ENCODE peak calls at places on chromosome 9, in eight cellular contexts. One of them, this sample, is unnamed.

GRCh38 chr9:97501177-97501971 is at the start of gene TMOD1:
- DNase-seq in esophagus squamous epithelium: no peak
- DNase-seq in adipocyte: peak
- DNase-seq in mammary epithelial cell: peak
- DNase-seq in K562: peak
- DNase-seq in HL-60: peak
- DNase-seq in foreskin fibroblast: peak
- DNase-seq in hepatocyte: peak
- DNase-seq in this sample: peak

GRCh38 chr9:112037281-112038016 is 137.6 kb downstream of the SUSD1 start:
- DNase-seq in esophagus squamous epithelium: no peak
- DNase-seq in adipocyte: peak
- DNase-seq in mammary epithelial cell: no peak
- DNase-seq in K562: no peak
- DNase-seq in HL-60: peak
- DNase-seq in foreskin fibroblast: peak
- DNase-seq in hepatocyte: no peak
- DNase-seq in this sample: no peak

GRCh38 chr9:23291001-23291400 is 535.0 kb downstream of the ELAVL2 start:
- DNase-seq in esophagus squamous epithelium: no peak
- DNase-seq in adipocyte: no peak
- DNase-seq in mammary epithelial cell: no peak
- DNase-seq in K562: no peak
- DNase-seq in HL-60: no peak
- DNase-seq in foreskin fibroblast: no peak
- DNase-seq in hepatocyte: no peak
- DNase-seq in this sample: no peak

GRCh38 chr9:114694146-114694545 is 12.2 kb upstream of the TEX48 start:
- DNase-seq in esophagus squamous epithelium: no peak
- DNase-seq in adipocyte: no peak
- DNase-seq in mammary epithelial cell: peak
- DNase-seq in K562: no peak
- DNase-seq in HL-60: no peak
- DNase-seq in foreskin fibroblast: no peak
- DNase-seq in hepatocyte: no peak
- DNase-seq in this sample: no peak

GRCh38 chr9:14298607-14299022 is 15.3 kb downstream of the NFIB start:
- DNase-seq in esophagus squamous epithelium: no peak
- DNase-seq in adipocyte: no peak
- DNase-seq in mammary epithelial cell: no peak
- DNase-seq in K562: no peak
- DNase-seq in HL-60: no peak
- DNase-seq in foreskin fibroblast: no peak
- DNase-seq in hepatocyte: no peak
- DNase-seq in this sample: no peak

GRCh38 chr9:89047667-89048066 is 56.4 kb downstream of the S1PR3 start:
- DNase-seq in esophagus squamous epithelium: no peak
- DNase-seq in adipocyte: no peak
- DNase-seq in mammary epithelial cell: no peak
- DNase-seq in K562: no peak
- DNase-seq in HL-60: no peak
- DNase-seq in foreskin fibroblast: no peak
- DNase-seq in hepatocyte: no peak
- DNase-seq in this sample: no peak

GRCh38 chr9:127910613-127911205 is 6.1 kb downstream of the ST6GALNAC4 start:
- DNase-seq in esophagus squamous epithelium: no peak
- DNase-seq in adipocyte: peak
- DNase-seq in mammary epithelial cell: no peak
- DNase-seq in K562: no peak
- DNase-seq in HL-60: no peak
- DNase-seq in foreskin fibroblast: peak
- DNase-seq in hepatocyte: no peak
- DNase-seq in this sample: no peak

GRCh38 chr9:133031496-133031911 is 707 bp downstream of the GTF3C5 start:
- DNase-seq in esophagus squamous epithelium: no peak
- DNase-seq in adipocyte: no peak
- DNase-seq in mammary epithelial cell: peak
- DNase-seq in K562: peak
- DNase-seq in HL-60: peak
- DNase-seq in foreskin fibroblast: no peak
- DNase-seq in hepatocyte: no peak
- DNase-seq in this sample: no peak

GRCh38 chr9:37918665-37919165 is 14.8 kb upstream of the SLC25A51 start:
- DNase-seq in esophagus squamous epithelium: no peak
- DNase-seq in adipocyte: no peak
- DNase-seq in mammary epithelial cell: no peak
- DNase-seq in K562: no peak
- DNase-seq in HL-60: no peak
- DNase-seq in foreskin fibroblast: no peak
- DNase-seq in hepatocyte: no peak
- DNase-seq in this sample: no peak

GRCh38 chr9:91560301-91560700 is 136.7 kb upstream of the NFIL3 start:
- DNase-seq in esophagus squamous epithelium: no peak
- DNase-seq in adipocyte: peak
- DNase-seq in mammary epithelial cell: peak
- DNase-seq in K562: no peak
- DNase-seq in HL-60: no peak
- DNase-seq in foreskin fibroblast: peak
- DNase-seq in hepatocyte: no peak
- DNase-seq in this sample: no peak

GRCh38 chr9:13750061-13750460 is 470.6 kb upstream of the MPDZ start:
- DNase-seq in esophagus squamous epithelium: no peak
- DNase-seq in adipocyte: peak
- DNase-seq in mammary epithelial cell: peak
- DNase-seq in K562: no peak
- DNase-seq in HL-60: no peak
- DNase-seq in foreskin fibroblast: peak
- DNase-seq in hepatocyte: no peak
- DNase-seq in this sample: no peak

GRCh38 chr9:129860653-129861446 is 25.6 kb downstream of the USP20 start:
- DNase-seq in esophagus squamous epithelium: no peak
- DNase-seq in adipocyte: no peak
- DNase-seq in mammary epithelial cell: no peak
- DNase-seq in K562: peak
- DNase-seq in HL-60: no peak
- DNase-seq in foreskin fibroblast: no peak
- DNase-seq in hepatocyte: no peak
- DNase-seq in this sample: no peak

GRCh38 chr9:3732077-3733038 is 206.6 kb upstream of the RFX3 start:
- DNase-seq in esophagus squamous epithelium: no peak
- DNase-seq in adipocyte: peak
- DNase-seq in mammary epithelial cell: peak
- DNase-seq in K562: peak
- DNase-seq in HL-60: peak
- DNase-seq in foreskin fibroblast: peak
- DNase-seq in hepatocyte: peak
- DNase-seq in this sample: peak

GRCh38 chr9:130627896-130628792 is 36.2 kb upstream of the PRDM12 start:
- DNase-seq in esophagus squamous epithelium: no peak
- DNase-seq in adipocyte: no peak
- DNase-seq in mammary epithelial cell: no peak
- DNase-seq in K562: no peak
- DNase-seq in HL-60: no peak
- DNase-seq in foreskin fibroblast: no peak
- DNase-seq in hepatocyte: no peak
- DNase-seq in this sample: no peak

GRCh38 chr9:127205952-127206351 is 58.6 kb upstream of the GARNL3 start:
- DNase-seq in esophagus squamous epithelium: no peak
- DNase-seq in adipocyte: no peak
- DNase-seq in mammary epithelial cell: no peak
- DNase-seq in K562: no peak
- DNase-seq in HL-60: no peak
- DNase-seq in foreskin fibroblast: no peak
- DNase-seq in hepatocyte: no peak
- DNase-seq in this sample: no peak

GRCh38 chr9:107439991-107440456 is 49.5 kb downstream of the KLF4 start:
- DNase-seq in esophagus squamous epithelium: no peak
- DNase-seq in adipocyte: no peak
- DNase-seq in mammary epithelial cell: no peak
- DNase-seq in K562: no peak
- DNase-seq in HL-60: no peak
- DNase-seq in foreskin fibroblast: no peak
- DNase-seq in hepatocyte: peak
- DNase-seq in this sample: no peak

GRCh38 chr9:687994-688393 is 153.5 kb upstream of the DMRT1 start:
- DNase-seq in esophagus squamous epithelium: no peak
- DNase-seq in adipocyte: no peak
- DNase-seq in mammary epithelial cell: no peak
- DNase-seq in K562: no peak
- DNase-seq in HL-60: no peak
- DNase-seq in foreskin fibroblast: no peak
- DNase-seq in hepatocyte: no peak
- DNase-seq in this sample: no peak

GRCh38 chr9:36165766-36166149 is 3.4 kb upstream of the CCIN start:
- DNase-seq in esophagus squamous epithelium: no peak
- DNase-seq in adipocyte: peak
- DNase-seq in mammary epithelial cell: no peak
- DNase-seq in K562: no peak
- DNase-seq in HL-60: no peak
- DNase-seq in foreskin fibroblast: peak
- DNase-seq in hepatocyte: no peak
- DNase-seq in this sample: no peak

DNA sequence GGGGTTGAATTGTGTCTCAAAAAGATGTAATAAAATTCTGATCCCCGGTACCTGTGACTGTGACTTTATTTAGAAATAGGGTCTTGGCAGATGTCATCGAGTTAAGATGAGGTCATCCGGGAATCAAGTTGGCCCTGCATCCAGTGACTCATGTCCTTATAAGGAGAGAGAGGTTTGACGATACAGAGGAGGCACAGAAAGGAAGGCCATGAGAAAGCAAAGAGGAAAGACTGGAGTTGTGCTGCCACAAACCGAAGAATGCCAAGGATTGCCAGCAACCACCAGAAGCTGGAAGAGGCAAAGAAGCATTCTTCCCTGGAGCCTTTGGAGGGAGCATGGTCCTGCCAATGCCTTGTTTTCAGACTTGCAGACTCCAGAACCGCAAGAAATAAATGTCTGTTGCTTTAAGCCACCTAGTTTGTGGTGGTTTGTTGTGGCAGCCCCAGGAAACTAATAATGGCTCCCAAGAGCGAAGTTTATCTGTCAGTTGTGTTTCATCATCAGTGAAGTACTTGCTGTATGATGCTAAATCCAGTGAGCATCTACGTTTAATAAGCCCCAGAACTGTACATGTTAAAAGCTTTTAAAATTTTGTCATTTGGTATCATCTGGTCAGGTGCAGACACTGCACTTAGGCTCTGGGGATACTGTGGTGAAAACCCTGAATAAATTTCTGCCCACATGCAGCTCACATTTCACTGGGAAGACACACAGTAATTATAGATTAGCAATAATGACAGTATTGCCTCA is 114.8 kb downstream of the TLE4 start:
- DNase-seq in esophagus squamous epithelium: no peak
- DNase-seq in adipocyte: peak
- DNase-seq in mammary epithelial cell: peak
- DNase-seq in K562: no peak
- DNase-seq in HL-60: no peak
- DNase-seq in foreskin fibroblast: peak
- DNase-seq in hepatocyte: no peak
- DNase-seq in this sample: no peak
- H3K4me3 ChIP-seq in esophagus squamous epithelium: no peak
- H3K4me3 ChIP-seq in adipocyte: peak
- H3K4me3 ChIP-seq in mammary epithelial cell: no peak
- H3K4me3 ChIP-seq in K562: no peak
- H3K4me3 ChIP-seq in HL-60: no peak
- H3K4me3 ChIP-seq in foreskin fibroblast: no peak
- H3K4me3 ChIP-seq in hepatocyte: no peak
- H3K4me3 ChIP-seq in this sample: no peak

DNA sequence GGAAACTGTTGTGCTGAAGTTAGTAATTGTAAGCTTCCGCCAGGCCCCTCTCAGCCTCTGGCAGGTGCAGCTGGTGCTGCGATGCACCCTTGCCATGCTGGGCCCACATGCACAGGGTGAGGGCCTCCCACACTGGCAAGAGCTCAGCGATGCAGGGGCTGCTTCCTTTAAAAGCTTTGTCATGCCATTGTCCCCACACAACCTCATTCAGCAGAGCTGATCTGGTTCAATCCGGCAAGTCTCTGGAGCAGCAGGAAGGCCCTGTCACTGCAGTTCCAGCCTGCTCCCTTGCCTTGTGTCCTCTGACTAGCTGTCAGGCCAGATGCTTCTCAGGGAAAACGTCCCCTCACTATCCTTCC is 60.8 kb downstream of the IPPK start:
- DNase-seq in esophagus squamous epithelium: no peak
- DNase-seq in adipocyte: no peak
- DNase-seq in mammary epithelial cell: no peak
- DNase-seq in K562: peak
- DNase-seq in HL-60: peak
- DNase-seq in foreskin fibroblast: peak
- DNase-seq in hepatocyte: no peak
- DNase-seq in this sample: no peak
- H3K4me3 ChIP-seq in esophagus squamous epithelium: no peak
- H3K4me3 ChIP-seq in adipocyte: no peak
- H3K4me3 ChIP-seq in mammary epithelial cell: no peak
- H3K4me3 ChIP-seq in K562: no peak
- H3K4me3 ChIP-seq in HL-60: no peak
- H3K4me3 ChIP-seq in foreskin fibroblast: no peak
- H3K4me3 ChIP-seq in hepatocyte: no peak
- H3K4me3 ChIP-seq in this sample: no peak

GRCh38 chr9:120464176-120464575 is 115.8 kb downstream of the CDK5RAP2 start:
- DNase-seq in esophagus squamous epithelium: no peak
- DNase-seq in adipocyte: no peak
- DNase-seq in mammary epithelial cell: no peak
- DNase-seq in K562: no peak
- DNase-seq in HL-60: no peak
- DNase-seq in foreskin fibroblast: no peak
- DNase-seq in hepatocyte: no peak
- DNase-seq in this sample: no peak
- H3K4me3 ChIP-seq in esophagus squamous epithelium: no peak
- H3K4me3 ChIP-seq in adipocyte: no peak
- H3K4me3 ChIP-seq in mammary epithelial cell: no peak
- H3K4me3 ChIP-seq in K562: no peak
- H3K4me3 ChIP-seq in HL-60: no peak
- H3K4me3 ChIP-seq in foreskin fibroblast: no peak
- H3K4me3 ChIP-seq in hepatocyte: no peak
- H3K4me3 ChIP-seq in this sample: no peak

GRCh38 chr9:83629433-83630104 is 6.6 kb downstream of the IDNK start:
- DNase-seq in esophagus squamous epithelium: no peak
- DNase-seq in adipocyte: no peak
- DNase-seq in mammary epithelial cell: no peak
- DNase-seq in K562: no peak
- DNase-seq in HL-60: no peak
- DNase-seq in foreskin fibroblast: no peak
- DNase-seq in hepatocyte: peak
- DNase-seq in this sample: peak

GRCh38 chr9:83630938-83631457 is 8.1 kb downstream of the IDNK start:
- DNase-seq in esophagus squamous epithelium: no peak
- DNase-seq in adipocyte: no peak
- DNase-seq in mammary epithelial cell: no peak
- DNase-seq in K562: no peak
- DNase-seq in HL-60: no peak
- DNase-seq in foreskin fibroblast: no peak
- DNase-seq in hepatocyte: no peak
- DNase-seq in this sample: no peak

GRCh38 chr9:83633260-83633659 is 10.3 kb downstream of the IDNK start:
- DNase-seq in esophagus squamous epithelium: no peak
- DNase-seq in adipocyte: no peak
- DNase-seq in mammary epithelial cell: no peak
- DNase-seq in K562: no peak
- DNase-seq in HL-60: no peak
- DNase-seq in foreskin fibroblast: no peak
- DNase-seq in hepatocyte: no peak
- DNase-seq in this sample: no peak

GRCh38 chr9:83625120-83625710 is 2.3 kb downstream of the IDNK start:
- DNase-seq in esophagus squamous epithelium: no peak
- DNase-seq in adipocyte: no peak
- DNase-seq in mammary epithelial cell: no peak
- DNase-seq in K562: peak
- DNase-seq in HL-60: no peak
- DNase-seq in foreskin fibroblast: no peak
- DNase-seq in hepatocyte: no peak
- DNase-seq in this sample: no peak

GRCh38 chr9:83628540-83628939 is 5.6 kb downstream of the IDNK start:
- DNase-seq in esophagus squamous epithelium: no peak
- DNase-seq in adipocyte: no peak
- DNase-seq in mammary epithelial cell: no peak
- DNase-seq in K562: no peak
- DNase-seq in HL-60: peak
- DNase-seq in foreskin fibroblast: no peak
- DNase-seq in hepatocyte: no peak
- DNase-seq in this sample: no peak
- H3K4me3 ChIP-seq in esophagus squamous epithelium: no peak
- H3K4me3 ChIP-seq in adipocyte: no peak
- H3K4me3 ChIP-seq in mammary epithelial cell: no peak
- H3K4me3 ChIP-seq in K562: no peak
- H3K4me3 ChIP-seq in HL-60: no peak
- H3K4me3 ChIP-seq in foreskin fibroblast: no peak
- H3K4me3 ChIP-seq in hepatocyte: no peak
- H3K4me3 ChIP-seq in this sample: no peak

This sample was measured in HepG2.